ENCODE peak calls at places on chromosomes 3 and 15, in eight cellular contexts. V, R, G, B, S, X, Y and P are unnamed samples.

GRCh38 chr3:27720899-27721716 is 1.0 kb downstream of the EOMES start:
- DNase-seq in X (no peak), G (no peak), S (no peak), Y (no peak), B (no peak), V (peak), R (no peak), P (no peak)

GRCh38 chr15:58190419-58190818 is 52.2 kb downstream of the AQP9 start:
- DNase-seq in Y (no peak), R (no peak), G (no peak), X (no peak), V (peak), S (no peak), B (no peak), P (no peak)

GRCh38 chr3:45123030-45123429 is 23.1 kb downstream of the CDCP1 start:
- DNase-seq in R (peak), S (peak), Y (no peak), G (no peak), X (no peak), B (no peak), V (peak), P (peak)

GRCh38 chr3:10204921-10205320 is 40.2 kb downstream of the IRAK2 start:
- DNase-seq in B (no peak), V (no peak), Y (no peak), G (no peak), S (no peak), R (no peak), X (no peak), P (no peak)

GRCh38 chr3:13484861-13485590 is 4.9 kb downstream of the HDAC11 start:
- DNase-seq in B (no peak), V (peak), S (no peak), X (peak), G (peak), R (no peak), Y (peak), P (no peak)

GRCh38 chr3:123834631-123835030 is 49.5 kb downstream of the MYLK start:
- DNase-seq in Y (no peak), X (no peak), G (no peak), B (no peak), V (peak), S (peak), R (peak), P (peak)

GRCh38 chr3:116256843-116257485 is 188.3 kb downstream of the LSAMP start:
- DNase-seq in X (no peak), G (no peak), S (no peak), V (no peak), Y (no peak), B (no peak), R (no peak), P (no peak)

GRCh38 chr3:122691195-122691594 is 10.6 kb downstream of the PARP14 start:
- DNase-seq in X (no peak), V (peak), G (no peak), R (no peak), Y (no peak), B (no peak), S (peak), P (peak)

GRCh38 chr15:99962006-99962561 is 228.8 kb upstream of the LYSMD4 start:
- DNase-seq in X (peak), S (no peak), B (no peak), G (no peak), V (no peak), R (no peak), Y (peak), P (no peak)

GRCh38 chr15:28901587-28901980 is 15.8 kb downstream of the APBA2 start:
- DNase-seq in B (no peak), R (no peak), S (no peak), G (no peak), X (peak), Y (no peak), V (no peak), P (no peak)

GRCh38 chr3:160091441-160091840 is 102.8 kb downstream of the IL12A start:
- DNase-seq in B (no peak), G (no peak), V (no peak), R (no peak), X (no peak), S (no peak), Y (no peak), P (no peak)

GRCh38 chr3:53379898-53380297 is 32.6 kb upstream of the DCP1A start:
- DNase-seq in X (no peak), R (no peak), Y (no peak), S (no peak), G (no peak), B (no peak), V (no peak), P (no peak)

GRCh38 chr3:190566043-190566933 is 52.4 kb downstream of the IL1RAP start:
- DNase-seq in X (peak), G (peak), B (no peak), S (peak), R (peak), V (peak), Y (peak), P (peak)

GRCh38 chr3:157782236-157782635 is 279.0 kb upstream of the VEPH1 start:
- DNase-seq in S (no peak), B (no peak), G (no peak), R (no peak), V (no peak), Y (no peak), X (no peak), P (no peak)

GRCh38 chr15:85620321-85621044 is 174.2 kb downstream of the KLHL25 start:
- DNase-seq in X (no peak), Y (no peak), R (peak), G (no peak), S (no peak), V (no peak), B (no peak), P (no peak)

GRCh38 chr3:105906834-105907233 is 38.0 kb upstream of the CBLB start:
- DNase-seq in Y (no peak), X (no peak), G (peak), B (no peak), V (peak), S (peak), R (peak), P (peak)

GRCh38 chr3:192864943-192865342 is 52.7 kb downstream of the MB21D2 start:
- DNase-seq in B (no peak), R (no peak), S (no peak), V (no peak), Y (no peak), X (no peak), G (no peak), P (no peak)

GRCh38 chr15:73792429-73792828 is 39.3 kb upstream of the INSYN1 start:
- DNase-seq in S (no peak), Y (no peak), G (peak), V (no peak), X (no peak), R (no peak), B (no peak), P (no peak)

GRCh38 chr15:80660114-80660513 is 35.0 kb upstream of the ABHD17C start:
- DNase-seq in S (no peak), B (no peak), G (no peak), R (peak), X (no peak), V (peak), Y (no peak), P (no peak)
- TF ChIP-seq CTCF in S (peak), B (no peak), G (no peak), R (peak), X (peak), V (peak), Y (peak), P (peak)

GRCh38 chr3:43223670-43224364 is 62.5 kb upstream of the SNRK start:
- DNase-seq in X (no peak), B (no peak), V (no peak), R (no peak), G (no peak), S (no peak), Y (no peak), P (no peak)
- TF ChIP-seq CTCF in X (no peak), B (peak), V (peak), R (peak), G (peak), S (peak), Y (no peak), P (peak)

DNA sequence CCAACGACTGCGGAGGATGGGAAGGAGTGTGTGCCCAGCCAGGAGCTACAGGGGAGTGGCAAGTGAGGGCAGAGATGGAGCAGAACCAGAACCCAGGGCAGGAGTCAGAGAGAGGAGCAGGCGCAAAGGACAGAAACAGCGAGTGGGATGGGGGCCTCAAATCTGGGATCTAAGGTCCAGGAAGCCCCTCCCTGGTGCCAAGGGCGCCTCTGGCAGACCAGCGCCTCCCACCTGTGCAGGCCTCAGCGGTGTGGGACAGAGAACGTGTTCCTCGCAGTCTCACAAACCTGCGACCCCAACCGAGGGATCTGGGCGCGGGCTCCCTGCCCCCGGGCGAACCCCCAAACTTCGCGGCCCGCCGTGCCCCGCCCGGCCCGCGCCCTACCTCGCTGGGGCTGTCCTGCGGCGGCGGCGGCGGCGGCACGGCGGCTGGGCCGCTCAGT is 292 bp downstream of the PCBP4 start:
- DNase-seq in R (no peak), G (no peak), X (no peak), S (no peak), Y (no peak), V (no peak), B (no peak), P (no peak)
- TF ChIP-seq CTCF in R (no peak), G (no peak), X (no peak), S (no peak), Y (no peak), V (no peak), B (no peak), P (no peak)

DNA sequence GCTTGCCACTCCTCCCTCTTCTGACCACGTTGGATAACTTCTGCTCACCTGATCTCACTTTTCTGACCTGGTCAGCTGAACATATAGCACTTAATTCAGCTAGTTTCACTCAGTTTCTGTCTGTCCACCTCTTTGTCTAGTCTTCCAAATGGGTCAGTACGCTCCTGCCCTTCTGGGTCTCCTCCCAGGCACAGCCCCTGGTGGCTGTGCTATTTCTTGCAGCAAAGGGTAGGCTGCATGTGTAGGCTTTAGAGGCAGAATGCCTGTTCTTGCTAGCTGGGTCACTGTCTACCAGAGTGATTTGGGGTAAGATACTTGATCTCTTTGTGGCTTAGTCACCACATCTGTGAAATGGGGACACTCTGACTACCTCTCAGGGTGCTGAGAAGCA is 2.4 kb upstream of the RBP1 start:
- DNase-seq in Y (no peak), S (no peak), B (no peak), G (no peak), R (no peak), V (no peak), X (no peak), P (no peak)
- TF ChIP-seq CTCF in Y (no peak), S (peak), B (no peak), G (no peak), R (no peak), V (no peak), X (no peak), P (no peak)

GRCh38 chr3:191699546-191699945 is 238.6 kb downstream of the PYDC2 start:
- DNase-seq in Y (no peak), X (no peak), R (no peak), B (no peak), V (no peak), S (no peak), G (no peak), P (no peak)

GRCh38 chr3:191707817-191708216 is 246.9 kb downstream of the PYDC2 start:
- DNase-seq in B (no peak), S (no peak), Y (no peak), R (no peak), V (no peak), X (no peak), G (no peak), P (no peak)

GRCh38 chr3:191696356-191696755 is 235.4 kb downstream of the PYDC2 start:
- DNase-seq in X (no peak), R (no peak), S (no peak), B (no peak), V (no peak), Y (no peak), G (no peak), P (no peak)

DNA sequence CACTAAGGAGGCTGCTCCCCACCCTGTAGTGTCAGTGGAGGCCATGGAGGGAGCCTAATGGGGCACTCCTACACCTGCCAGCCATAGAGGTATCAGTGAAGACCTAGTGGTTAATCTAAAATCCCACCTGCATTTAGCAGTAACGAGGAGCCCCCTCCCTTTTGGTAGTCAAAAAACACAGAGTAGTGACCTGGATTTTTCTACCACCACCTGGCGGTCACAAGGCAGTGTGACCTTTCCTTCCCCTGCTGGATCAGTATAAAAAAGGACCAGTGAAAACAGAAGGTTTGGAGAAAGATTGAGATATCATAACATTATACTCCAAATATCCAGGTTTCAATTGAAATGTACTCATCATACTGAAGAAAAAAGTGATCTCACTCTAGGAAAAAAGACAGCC is 241.2 kb downstream of the PYDC2 start:
- DNase-seq in V (no peak), X (no peak), R (no peak), G (no peak), S (no peak), Y (no peak), B (no peak), P (no peak)
- TF ChIP-seq CTCF in V (no peak), X (no peak), R (no peak), G (no peak), S (no peak), Y (no peak), B (peak), P (no peak)

GRCh38 chr3:188052229-188052965 is 101.6 kb upstream of the LPP start:
- DNase-seq in X (peak), R (no peak), G (peak), Y (peak), B (no peak), V (no peak), S (no peak), P (no peak)
- TF ChIP-seq CTCF in X (no peak), R (peak), G (peak), Y (no peak), B (no peak), V (no peak), S (peak), P (no peak)

DNA sequence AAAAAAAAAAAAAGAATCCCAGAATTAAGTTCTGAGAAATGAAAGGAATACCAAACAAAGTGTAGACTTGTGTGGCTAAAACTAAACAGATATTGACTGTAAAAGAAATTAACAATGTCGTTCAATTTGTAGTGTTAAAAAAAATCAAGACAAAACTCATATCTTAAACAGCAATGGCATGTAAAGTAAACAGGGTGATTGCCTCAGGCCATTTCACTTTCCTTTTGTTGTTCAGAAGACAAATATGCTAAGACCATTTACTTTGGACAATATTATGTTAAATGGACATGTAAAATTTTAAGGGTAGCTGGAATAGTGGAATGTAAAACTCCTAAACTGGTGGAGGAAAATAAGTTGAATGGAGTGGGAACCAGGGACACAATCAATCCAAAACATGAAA is 139.1 kb downstream of the RTP4 start:
- DNase-seq in G (no peak), B (no peak), Y (no peak), V (no peak), X (no peak), S (no peak), R (no peak), P (no peak)
- TF ChIP-seq CTCF in G (no peak), B (no peak), Y (no peak), V (no peak), X (no peak), S (no peak), R (no peak), P (no peak)

GRCh38 chr3:12139111-12139511 is 19.6 kb downstream of the TIMP4 start:
- DNase-seq in B (no peak), Y (no peak), R (peak), G (peak), V (peak), S (peak), X (no peak), P (no peak)
- TF ChIP-seq CTCF in B (peak), Y (peak), R (peak), G (peak), V (peak), S (peak), X (peak), P (peak)

GRCh38 chr3:98797905-98798304 is 34.8 kb downstream of the ST3GAL6 start:
- DNase-seq in X (no peak), B (no peak), G (no peak), S (no peak), R (no peak), Y (no peak), V (no peak), P (no peak)

GRCh38 chr3:98800401-98800800 is 37.3 kb downstream of the ST3GAL6 start:
- DNase-seq in X (no peak), Y (no peak), S (no peak), G (no peak), B (no peak), V (no peak), R (no peak), P (no peak)

GRCh38 chr3:98799479-98799878 is 36.3 kb downstream of the ST3GAL6 start:
- DNase-seq in V (no peak), R (no peak), S (no peak), G (no peak), B (no peak), X (no peak), Y (no peak), P (no peak)

GRCh38 chr3:98798820-98799219 is 35.7 kb downstream of the ST3GAL6 start:
- DNase-seq in Y (no peak), V (no peak), X (no peak), B (no peak), S (no peak), G (no peak), R (no peak), P (no peak)

DNA sequence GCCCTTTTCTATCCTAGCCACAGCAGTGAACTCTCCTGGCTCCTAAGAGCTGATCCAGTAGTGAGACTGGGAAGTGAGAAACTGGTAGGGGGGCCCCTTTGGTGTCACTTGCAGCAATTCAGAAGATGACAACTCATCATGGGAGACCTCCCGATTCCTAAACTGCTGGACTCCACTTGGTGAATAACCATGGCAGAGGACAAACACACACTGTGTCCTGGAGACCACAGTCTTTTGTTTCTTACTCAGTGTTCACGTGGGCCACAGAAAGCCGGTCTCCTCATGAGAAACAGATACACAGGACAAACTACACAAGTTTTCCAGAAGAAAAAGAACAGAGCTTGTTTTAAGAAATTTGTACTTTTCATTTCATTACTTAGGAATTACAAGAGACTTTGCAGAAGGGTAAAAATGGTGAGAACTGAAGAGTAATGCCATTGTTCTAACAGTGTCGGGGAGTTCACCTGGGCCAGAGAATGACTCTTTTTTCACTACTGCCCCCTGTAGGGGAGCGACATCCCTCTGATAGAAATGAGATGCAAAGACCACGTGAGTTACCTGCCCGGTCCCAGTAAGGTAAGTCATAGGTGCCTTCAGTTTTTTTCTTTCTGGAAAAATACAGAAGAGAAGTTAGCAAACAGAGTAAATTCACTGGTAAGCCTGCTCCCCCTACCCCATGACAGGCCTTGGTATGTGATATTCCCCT is 38.1 kb downstream of the ST3GAL6 start:
- DNase-seq in V (no peak), R (no peak), Y (no peak), X (no peak), S (no peak), B (no peak), G (no peak), P (no peak)
- TF ChIP-seq CTCF in V (no peak), R (no peak), Y (no peak), X (no peak), S (peak), B (no peak), G (no peak), P (peak)